ENCODE peak calls at places on chromosomes 7 and 10, in five cellular contexts. A, C, F, G and Q are unnamed samples.
A peak's percentile ranks its signal among the peaks of the same experiment; 100 is the strongest.

GRCh38 chr7:118907911-118908527 is 683.5 kb downstream of the ANKRD7 start:
- DNase-seq in A (no peak), C (no peak), F (no peak), G (no peak), Q (no peak)

GRCh38 chr7:8115547-8116402 is 146.2 kb downstream of the ICA1 start:
- DNase-seq in A (no peak), C (no peak), F (no peak), G (no peak), Q (no peak)

GRCh38 chr10:45373783-45374450 is at the start of gene ALOX5:
- DNase-seq in A (peak; percentile 66), C (peak; percentile 77), F (no peak), G (peak; percentile 80), Q (no peak)

GRCh38 chr7:121395494-121395960 is 581 bp downstream of the FAM3C start:
- DNase-seq in A (peak; percentile 26), C (peak; percentile 54), F (no peak), G (peak; percentile 51), Q (no peak)

GRCh38 chr10:60032723-60033122 is 126.4 kb upstream of the CCDC6 start:
- DNase-seq in A (peak; percentile 37), C (peak; percentile 68), F (no peak), G (peak; percentile 78), Q (peak; percentile 11)

GRCh38 chr10:88110355-88110754 is 246.9 kb downstream of the PTEN start:
- DNase-seq in A (no peak), C (no peak), F (no peak), G (no peak), Q (no peak)

GRCh38 chr7:44971188-44971907 is 7.5 kb downstream of the MYO1G start:
- DNase-seq in A (peak; percentile 18), C (no peak), F (no peak), G (no peak), Q (no peak)

GRCh38 chr7:55939514-55940123 is 12.1 kb upstream of the MRPS17 start:
- DNase-seq in A (no peak), C (no peak), F (no peak), G (no peak), Q (no peak)

GRCh38 chr7:29485376-29486190 is 78.1 kb upstream of the PRR15 start:
- DNase-seq in A (peak; percentile 37), C (no peak), F (no peak), G (no peak), Q (no peak)

GRCh38 chr10:80206277-80206655 is 929 bp upstream of the ANXA11 start:
- DNase-seq in A (no peak), C (no peak), F (no peak), G (no peak), Q (no peak)

GRCh38 chr7:5396999-5397656 is 26.5 kb downstream of the TNRC18 start:
- DNase-seq in A (peak; percentile 67), C (peak; percentile 63), F (peak; percentile 59), G (peak; percentile 88), Q (no peak)

GRCh38 chr7:78151229-78151628 is 352.7 kb downstream of the PHTF2 start:
- DNase-seq in A (no peak), C (no peak), F (no peak), G (no peak), Q (no peak)

GRCh38 chr10:81820418-81820817 is 54.6 kb upstream of the NRG3 start:
- DNase-seq in A (peak; percentile 9), C (peak; percentile 48), F (no peak), G (no peak), Q (no peak)

GRCh38 chr7:157760004-157760730 is 423.4 kb downstream of the DNAJB6 start:
- DNase-seq in A (peak; percentile 70), C (no peak), F (no peak), G (no peak), Q (no peak)

GRCh38 chr10:1417574-1417973 is 319.8 kb downstream of the ADARB2 start:
- DNase-seq in A (no peak), C (no peak), F (no peak), G (no peak), Q (no peak)

GRCh38 chr7:70355591-70356323 is 757.5 kb downstream of the AUTS2 start:
- DNase-seq in A (no peak), C (no peak), F (no peak), G (no peak), Q (no peak)

GRCh38 chr10:18400201-18400910 is 251.0 kb downstream of the NSUN6 start:
- DNase-seq in A (peak; percentile 64), C (peak; percentile 76), F (no peak), G (peak; percentile 88), Q (no peak)

DNA sequence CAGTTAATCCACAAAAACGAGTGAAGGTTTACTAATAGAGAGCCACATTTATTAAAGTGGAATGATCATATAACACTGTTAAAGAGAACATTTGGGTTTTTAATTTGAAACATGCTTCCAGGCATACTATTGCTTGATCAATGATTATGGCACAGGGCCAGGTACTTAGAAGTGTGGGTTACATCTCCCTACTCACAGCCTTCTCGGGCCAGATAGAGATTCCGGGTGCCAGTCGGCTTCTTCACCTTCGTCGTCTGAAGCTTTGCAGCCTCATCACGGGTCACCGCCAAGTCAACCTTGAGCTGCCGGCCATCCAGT is 19.4 kb downstream of the RBM28 start:
- DNase-seq in A (no peak), C (no peak), F (no peak), G (no peak), Q (no peak)
- TF ChIP-seq CTCF in A (no peak), C (no peak), F (no peak), G (no peak), Q (no peak)

GRCh38 chr10:119273413-119273812 is 66.0 kb downstream of the GRK5 start:
- DNase-seq in A (no peak), C (no peak), F (no peak), G (no peak), Q (no peak)

GRCh38 chr10:119268871-119269506 is 61.6 kb downstream of the GRK5 start:
- DNase-seq in A (no peak), C (no peak), F (no peak), G (no peak), Q (no peak)

GRCh38 chr10:119269737-119270136 is 62.4 kb downstream of the GRK5 start:
- DNase-seq in A (no peak), C (no peak), F (no peak), G (no peak), Q (no peak)

GRCh38 chr10:119272736-119273135 is 65.4 kb downstream of the GRK5 start:
- DNase-seq in A (no peak), C (no peak), F (no peak), G (no peak), Q (no peak)

GRCh38 chr10:119270893-119271361 is 63.6 kb downstream of the GRK5 start:
- DNase-seq in A (no peak), C (peak; percentile 88), F (peak; percentile 28), G (peak; percentile 83), Q (peak; percentile 46)
- H3K4me3 ChIP-seq in A (no peak overlapping the region), C (no peak overlapping the region), F (no peak overlapping the region), G (no peak overlapping the region), Q (peak overlapping the region; percentile 54)

DNA sequence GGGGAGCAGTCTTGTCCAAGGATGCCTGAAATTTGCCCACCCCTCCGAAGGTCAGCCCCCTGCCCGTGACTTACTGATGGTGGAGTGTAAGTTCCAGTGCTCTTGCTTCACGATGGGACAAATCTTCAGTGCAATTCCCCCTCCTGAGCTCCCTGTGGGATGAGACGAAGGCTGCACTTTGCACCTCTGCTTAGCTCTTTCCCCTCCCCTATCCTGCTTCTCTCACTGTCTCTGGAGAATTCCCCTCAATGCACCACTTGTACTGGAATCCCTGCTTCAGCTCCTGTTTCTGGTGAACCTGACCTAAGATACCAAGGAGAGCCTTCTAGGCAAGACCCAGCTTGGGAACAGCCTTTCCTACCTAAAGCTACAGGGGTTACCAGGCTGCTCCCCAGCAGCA is 122.9 kb upstream of the ZMIZ1 start:
- DNase-seq in A (no peak), C (no peak), F (no peak), G (no peak), Q (no peak)
- H3K27me3 ChIP-seq in A (no peaks in the 10 kb centered on the region), C (no peaks in the 10 kb centered on the region), F (no peaks in the 10 kb centered on the region), G (no peaks in the 10 kb centered on the region), Q (no peaks in the 10 kb centered on the region)

GRCh38 chr7:117669818-117670217 is 190.0 kb downstream of the CFTR start:
- DNase-seq in A (no peak), C (no peak), F (no peak), G (peak; percentile 16), Q (no peak)
- TF ChIP-seq CTCF in A (no peak), C (peak; percentile 38), F (no peak), G (no peak), Q (no peak)

GRCh38 chr7:123750389-123751230 is 1.8 kb upstream of the WASL start:
- DNase-seq in A (no peak), C (no peak), F (no peak), G (no peak), Q (no peak)
- H3K4me3 ChIP-seq in A (peak overlapping the region; percentile 94), C (peak overlapping the region; percentile 53), F (peak overlapping the region; percentile 93), G (peak overlapping the region; percentile 85), Q (peak overlapping the region; percentile 95)

DNA sequence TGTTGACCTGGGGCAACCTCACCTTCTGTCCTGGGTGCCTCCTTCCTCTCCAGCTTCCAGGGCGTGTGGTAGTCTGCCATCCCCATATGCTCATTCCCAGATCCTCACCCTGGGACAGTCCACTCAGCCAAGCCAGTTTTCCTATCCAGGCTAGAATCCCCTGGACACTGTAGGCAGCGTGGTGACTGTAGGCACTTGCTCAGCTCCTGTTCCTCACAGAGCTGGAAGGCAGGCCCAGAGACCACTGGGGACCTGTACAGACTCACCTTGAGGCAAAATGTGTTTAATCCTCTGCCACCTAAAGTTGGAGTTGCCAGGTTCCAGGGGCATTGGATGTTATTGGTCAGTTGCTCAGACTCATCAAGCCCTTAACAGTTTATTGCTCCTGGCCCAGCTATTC is 2.4 kb upstream of the GRID1 start:
- DNase-seq in A (no peak), C (no peak), F (no peak), G (no peak), Q (no peak)
- H3K27me3 ChIP-seq in A (peaks cover 32% of the 10 kb centered on the region), C (peaks cover 79% of the 10 kb centered on the region), F (peaks cover 16% of the 10 kb centered on the region), G (peaks cover 41% of the 10 kb centered on the region), Q (peaks cover 6% of the 10 kb centered on the region)

GRCh38 chr10:5349362-5349761 is 15.4 kb upstream of the UCN3 start:
- DNase-seq in A (no peak), C (no peak), F (no peak), G (no peak), Q (no peak)
- TF ChIP-seq CTCF in A (no peak), C (no peak), F (no peak), G (no peak), Q (no peak)

DNA sequence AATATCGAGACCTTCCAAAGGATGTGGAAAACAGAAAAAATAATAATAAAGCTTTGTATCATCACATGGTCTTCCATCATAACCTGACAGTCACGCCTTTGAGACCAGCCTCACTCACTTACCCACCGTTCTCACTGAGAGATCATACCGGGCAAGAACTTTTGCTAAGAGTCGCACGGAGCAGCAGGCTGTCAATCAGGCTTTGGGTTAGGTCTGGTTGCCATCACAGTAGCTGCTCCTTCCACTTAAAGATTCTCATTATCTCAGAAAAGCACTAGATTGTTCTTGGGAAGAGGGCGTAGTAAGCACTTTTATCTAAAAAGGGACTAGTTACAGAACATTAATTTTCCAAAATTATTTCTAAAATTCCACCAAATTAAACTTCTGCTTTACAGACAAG is 2.0 kb downstream of the RELN start:
- DNase-seq in A (no peak), C (no peak), F (no peak), G (no peak), Q (no peak)
- H3K4me3 ChIP-seq in A (no peak overlapping the region), C (no peak overlapping the region), F (no peak overlapping the region), G (no peak overlapping the region), Q (no peak overlapping the region)